ENCODE peak calls at places on chromosomes 5 and 9, in eight cellular contexts. One of them, this sample, is unnamed.

GRCh38 chr5:44619875-44620610 is 188.7 kb upstream of the MRPS30 start:
- DNase-seq in activated CD4-positive, alpha-beta T cell treated with anti-CD3 and anti-CD28 coated beads for 48 hours: no peak
- DNase-seq in stimulated activated CD4-positive, alpha-beta T cell treated with anti-CD3 and anti-CD28 coated beads, TNF-alpha, amount 100 ng/mL, for 1 hour: no peak
- DNase-seq in C1 segment of cervical spinal cord: no peak
- DNase-seq in fibroblast of the aortic adventitia: no peak
- DNase-seq in CD8-positive, alpha-beta T cell: no peak
- DNase-seq in CD4-positive, alpha-beta T cell: no peak
- DNase-seq in Kasumi-1: no peak
- DNase-seq in this sample: no peak

GRCh38 chr5:89282832-89283510 is 400.0 kb upstream of the MEF2C start:
- DNase-seq in C1 segment of cervical spinal cord: no peak
- DNase-seq in CD4-positive, alpha-beta T cell: no peak
- DNase-seq in fibroblast of the aortic adventitia: peak
- DNase-seq in stimulated activated CD4-positive, alpha-beta T cell treated with anti-CD3 and anti-CD28 coated beads, TNF-alpha, amount 100 ng/mL, for 1 hour: no peak
- DNase-seq in Kasumi-1: no peak
- DNase-seq in activated CD4-positive, alpha-beta T cell treated with anti-CD3 and anti-CD28 coated beads for 48 hours: no peak
- DNase-seq in CD8-positive, alpha-beta T cell: no peak
- DNase-seq in this sample: no peak

GRCh38 chr5:84634256-84634655 is 249.6 kb upstream of the EDIL3 start:
- DNase-seq in C1 segment of cervical spinal cord: no peak
- DNase-seq in Kasumi-1: no peak
- DNase-seq in stimulated activated CD4-positive, alpha-beta T cell treated with anti-CD3 and anti-CD28 coated beads, TNF-alpha, amount 100 ng/mL, for 1 hour: no peak
- DNase-seq in CD4-positive, alpha-beta T cell: no peak
- DNase-seq in fibroblast of the aortic adventitia: no peak
- DNase-seq in activated CD4-positive, alpha-beta T cell treated with anti-CD3 and anti-CD28 coated beads for 48 hours: no peak
- DNase-seq in CD8-positive, alpha-beta T cell: no peak
- DNase-seq in this sample: no peak

GRCh38 chr5:88768411-88768810 is 114.6 kb downstream of the MEF2C start:
- DNase-seq in stimulated activated CD4-positive, alpha-beta T cell treated with anti-CD3 and anti-CD28 coated beads, TNF-alpha, amount 100 ng/mL, for 1 hour: no peak
- DNase-seq in CD8-positive, alpha-beta T cell: no peak
- DNase-seq in C1 segment of cervical spinal cord: no peak
- DNase-seq in Kasumi-1: no peak
- DNase-seq in fibroblast of the aortic adventitia: peak
- DNase-seq in activated CD4-positive, alpha-beta T cell treated with anti-CD3 and anti-CD28 coated beads for 48 hours: no peak
- DNase-seq in CD4-positive, alpha-beta T cell: no peak
- DNase-seq in this sample: no peak

GRCh38 chr9:128120741-128121465 is 6.6 kb downstream of the PTGES2 start:
- DNase-seq in fibroblast of the aortic adventitia: no peak
- DNase-seq in activated CD4-positive, alpha-beta T cell treated with anti-CD3 and anti-CD28 coated beads for 48 hours: no peak
- DNase-seq in C1 segment of cervical spinal cord: no peak
- DNase-seq in CD4-positive, alpha-beta T cell: no peak
- DNase-seq in Kasumi-1: no peak
- DNase-seq in stimulated activated CD4-positive, alpha-beta T cell treated with anti-CD3 and anti-CD28 coated beads, TNF-alpha, amount 100 ng/mL, for 1 hour: no peak
- DNase-seq in CD8-positive, alpha-beta T cell: no peak
- DNase-seq in this sample: no peak

GRCh38 chr5:121273818-121274433 is 577.8 kb upstream of the FTMT start:
- DNase-seq in fibroblast of the aortic adventitia: peak
- DNase-seq in C1 segment of cervical spinal cord: no peak
- DNase-seq in stimulated activated CD4-positive, alpha-beta T cell treated with anti-CD3 and anti-CD28 coated beads, TNF-alpha, amount 100 ng/mL, for 1 hour: no peak
- DNase-seq in activated CD4-positive, alpha-beta T cell treated with anti-CD3 and anti-CD28 coated beads for 48 hours: no peak
- DNase-seq in CD8-positive, alpha-beta T cell: no peak
- DNase-seq in Kasumi-1: peak
- DNase-seq in CD4-positive, alpha-beta T cell: no peak
- DNase-seq in this sample: peak

GRCh38 chr9:78236511-78236950 is 656 bp downstream of the CEP78 start:
- DNase-seq in CD4-positive, alpha-beta T cell: no peak
- DNase-seq in Kasumi-1: no peak
- DNase-seq in stimulated activated CD4-positive, alpha-beta T cell treated with anti-CD3 and anti-CD28 coated beads, TNF-alpha, amount 100 ng/mL, for 1 hour: no peak
- DNase-seq in CD8-positive, alpha-beta T cell: no peak
- DNase-seq in fibroblast of the aortic adventitia: no peak
- DNase-seq in activated CD4-positive, alpha-beta T cell treated with anti-CD3 and anti-CD28 coated beads for 48 hours: no peak
- DNase-seq in C1 segment of cervical spinal cord: no peak
- DNase-seq in this sample: no peak

GRCh38 chr5:75152861-75153260 is 83.8 kb downstream of the ANKRD31 start:
- DNase-seq in fibroblast of the aortic adventitia: no peak
- DNase-seq in activated CD4-positive, alpha-beta T cell treated with anti-CD3 and anti-CD28 coated beads for 48 hours: no peak
- DNase-seq in CD4-positive, alpha-beta T cell: no peak
- DNase-seq in Kasumi-1: no peak
- DNase-seq in C1 segment of cervical spinal cord: no peak
- DNase-seq in CD8-positive, alpha-beta T cell: no peak
- DNase-seq in stimulated activated CD4-positive, alpha-beta T cell treated with anti-CD3 and anti-CD28 coated beads, TNF-alpha, amount 100 ng/mL, for 1 hour: no peak
- DNase-seq in this sample: no peak

GRCh38 chr9:20408513-20408912 is 213.8 kb downstream of the MLLT3 start:
- DNase-seq in fibroblast of the aortic adventitia: no peak
- DNase-seq in CD4-positive, alpha-beta T cell: no peak
- DNase-seq in Kasumi-1: no peak
- DNase-seq in CD8-positive, alpha-beta T cell: no peak
- DNase-seq in C1 segment of cervical spinal cord: no peak
- DNase-seq in activated CD4-positive, alpha-beta T cell treated with anti-CD3 and anti-CD28 coated beads for 48 hours: no peak
- DNase-seq in stimulated activated CD4-positive, alpha-beta T cell treated with anti-CD3 and anti-CD28 coated beads, TNF-alpha, amount 100 ng/mL, for 1 hour: no peak
- DNase-seq in this sample: no peak

This sample was measured in nucleus accumbens.